ENCODE peak calls at places on chromosomes 1 and 21, in nine cellular contexts. Q is upper lobe of right lung; W is tibial nerve; B is uterus; R is CD4-positive, alpha-beta memory T cell; M is CD8-positive, alpha-beta T cell; N is endothelial cell of umbilical vein; E is adrenal gland; C is IMR-90. H is an unnamed sample. For H3K4me1 and H3K27me3, the result is how much of the 10 kb centered on the place peaks cover.

GRCh38 chr1:33010946-33011731 is 25.5 kb downstream of the AK2 start:
- DNase-seq in E (peak), W (peak), R (no peak), M (no peak), Q (no peak), N (peak), B (peak), C (peak), H (no peak)

GRCh38 chr1:225926551-225927113 is 2.6 kb upstream of the PYCR2 start:
- DNase-seq in C (peak), Q (no peak), R (no peak), M (no peak), N (no peak), E (no peak), W (no peak), B (no peak), H (no peak)

GRCh38 chr21:39314155-39315027 is 959 bp upstream of the BRWD1 start:
- DNase-seq in E (peak), W (peak), B (peak), M (peak), Q (no peak), N (peak), R (peak), C (peak), H (no peak)

GRCh38 chr1:63723618-63724017 is 50.2 kb upstream of the ROR1 start:
- DNase-seq in B (no peak), N (no peak), E (no peak), Q (no peak), R (no peak), C (no peak), M (no peak), W (no peak), H (no peak)

GRCh38 chr21:45126085-45126687 is 51.8 kb downstream of the ADARB1 start:
- DNase-seq in Q (no peak), B (no peak), C (no peak), W (no peak), R (no peak), N (no peak), M (no peak), E (peak), H (no peak)

GRCh38 chr1:1306070-1306660 is 1.6 kb downstream of the ACAP3 start:
- DNase-seq in N (no peak), E (no peak), B (no peak), Q (no peak), R (no peak), M (no peak), C (peak), W (no peak), H (no peak)

GRCh38 chr1:51453010-51453409 is 66.1 kb downstream of the EPS15 start:
- DNase-seq in W (no peak), N (no peak), E (no peak), C (no peak), B (no peak), M (no peak), Q (no peak), R (no peak), H (no peak)

GRCh38 chr1:44489481-44489880 is 84.4 kb downstream of the RNF220 start:
- DNase-seq in E (no peak), M (no peak), N (no peak), C (peak), W (no peak), R (no peak), Q (no peak), B (no peak), H (no peak)

GRCh38 chr1:239434181-239434580 is 47.8 kb downstream of the CHRM3 start:
- DNase-seq in C (no peak), W (no peak), N (no peak), M (no peak), R (no peak), E (no peak), B (no peak), Q (no peak), H (no peak)

GRCh38 chr21:21722736-21723135 is 724.5 kb downstream of the NCAM2 start:
- DNase-seq in M (no peak), B (no peak), C (peak), R (no peak), E (no peak), W (no peak), N (no peak), Q (no peak), H (no peak)

GRCh38 chr1:209860293-209860881 is 32.6 kb downstream of the UTP25 start:
- DNase-seq in W (peak), Q (peak), R (peak), C (peak), B (peak), N (peak), M (peak), E (peak), H (peak)

GRCh38 chr1:226974544-226975258 is 34.6 kb downstream of the COQ8A start:
- DNase-seq in C (no peak), E (peak), N (no peak), B (peak), M (no peak), Q (no peak), R (no peak), W (no peak), H (no peak)

GRCh38 chr1:245306628-245307410 is 152.0 kb downstream of the KIF26B start:
- DNase-seq in E (no peak), Q (no peak), B (no peak), N (no peak), M (no peak), C (no peak), W (no peak), R (no peak), H (no peak)

GRCh38 chr1:225474986-225475820 is 47.4 kb upstream of the LBR start:
- DNase-seq in Q (peak), R (peak), B (peak), W (peak), C (peak), N (peak), M (peak), E (peak), H (peak)

GRCh38 chr1:65584399-65584798 is 163.9 kb downstream of the LEPR start:
- DNase-seq in E (no peak), W (no peak), C (no peak), B (no peak), M (no peak), N (no peak), Q (no peak), R (no peak), H (no peak)

GRCh38 chr1:152537496-152537895 is 23.2 kb downstream of the CRCT1 start:
- DNase-seq in C (no peak), M (no peak), W (no peak), B (no peak), E (no peak), R (no peak), N (no peak), Q (no peak), H (no peak)

GRCh38 chr1:94070746-94071318 is 50.1 kb downstream of the ABCA4 start:
- DNase-seq in C (no peak), R (no peak), N (peak), B (peak), M (no peak), W (no peak), E (no peak), Q (no peak), H (no peak)

GRCh38 chr1:94071391-94071790 is 49.6 kb downstream of the ABCA4 start:
- DNase-seq in M (no peak), N (no peak), E (no peak), Q (no peak), R (no peak), B (no peak), C (no peak), W (no peak), H (no peak)

GRCh38 chr1:94068096-94068830 is 52.7 kb downstream of the ABCA4 start:
- DNase-seq in M (no peak), Q (no peak), N (peak), W (no peak), C (peak), R (no peak), E (peak), B (no peak), H (no peak)

GRCh38 chr1:94068831-94069648 is 51.9 kb downstream of the ABCA4 start:
- DNase-seq in B (no peak), Q (peak), N (peak), E (peak), W (no peak), C (peak), M (no peak), R (no peak), H (no peak)

DNA sequence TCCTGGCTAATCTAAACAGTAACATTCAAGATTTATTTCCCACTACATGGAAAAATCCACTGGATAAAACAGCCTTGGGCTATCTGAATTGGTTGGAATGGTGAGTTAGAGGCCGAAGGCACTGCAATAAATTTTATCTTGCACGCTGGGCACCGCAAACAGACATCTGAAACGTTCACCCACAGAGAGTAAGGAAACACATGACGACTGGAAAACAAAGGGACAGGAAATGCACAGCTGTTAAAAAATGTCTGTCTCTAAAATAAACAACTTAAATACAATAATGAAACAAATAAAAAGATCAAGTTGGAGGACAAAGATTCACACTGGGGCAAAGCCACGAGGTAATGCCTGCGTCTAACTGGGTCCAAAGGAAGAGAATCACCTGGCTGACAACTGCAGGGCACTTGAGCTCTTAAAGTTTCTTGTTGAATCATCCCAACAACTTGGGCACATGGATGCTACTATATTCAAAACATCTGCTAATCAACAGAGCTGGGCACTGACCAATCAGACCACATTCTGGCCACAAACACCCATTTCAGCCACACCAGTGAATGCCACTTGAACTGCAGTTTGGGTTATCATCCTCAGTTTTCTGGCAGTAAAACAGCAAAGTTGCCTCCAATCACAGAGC is 51.2 kb downstream of the ABCA4 start:
- DNase-seq in R (no peak), N (peak), W (no peak), C (peak), Q (no peak), M (no peak), E (peak), B (no peak), H (no peak)
- H3K27ac ChIP-seq in R (no peak), N (peak), W (no peak), C (peak), Q (peak), M (no peak), E (peak), B (peak), H (no peak)

GRCh38 chr21:33266784-33267135 is 593 bp downstream of the IL10RB start:
- DNase-seq in R (no peak), C (no peak), B (no peak), W (no peak), M (peak), N (no peak), E (no peak), Q (peak), H (no peak)
- H3K4me1 ChIP-seq in R (half or more), C (under half), B (under half), W (under half), M (under half), N (under half), E (under half), Q (under half), H (under half)

GRCh38 chr1:18198240-18198639 is 90.6 kb downstream of the IGSF21 start:
- DNase-seq in R (no peak), E (no peak), C (no peak), N (no peak), M (no peak), Q (no peak), W (no peak), B (peak), H (no peak)
- H3K27me3 ChIP-seq in R (under half), E (under half), C (under half), N (under half), M (under half), Q (half or more), W (under half), B (under half), H (under half)

GRCh38 chr1:109532365-109533136 is 7.1 kb upstream of the GPR61 start:
- DNase-seq in E (peak), B (peak), Q (peak), W (peak), N (peak), M (peak), R (peak), C (peak), H (peak)

GRCh38 chr1:109531205-109531779 is 8.4 kb upstream of the GPR61 start:
- DNase-seq in C (no peak), Q (no peak), B (no peak), N (no peak), W (no peak), E (no peak), R (no peak), M (no peak), H (no peak)

GRCh38 chr1:109529895-109530456 is 9.7 kb upstream of the GPR61 start:
- DNase-seq in M (no peak), W (no peak), Q (no peak), C (no peak), B (no peak), R (no peak), N (no peak), E (no peak), H (no peak)

GRCh38 chr1:109531826-109532364 is 7.8 kb upstream of the GPR61 start:
- DNase-seq in Q (no peak), R (no peak), B (no peak), M (no peak), W (no peak), E (peak), C (no peak), N (no peak), H (no peak)

GRCh38 chr1:109530457-109531204 is 9.0 kb upstream of the GPR61 start:
- DNase-seq in E (peak), M (no peak), W (no peak), B (no peak), Q (no peak), R (no peak), C (no peak), N (no peak), H (no peak)
- H3K27ac ChIP-seq in E (peak), M (no peak), W (no peak), B (no peak), Q (peak), R (no peak), C (no peak), N (no peak), H (no peak)

DNA sequence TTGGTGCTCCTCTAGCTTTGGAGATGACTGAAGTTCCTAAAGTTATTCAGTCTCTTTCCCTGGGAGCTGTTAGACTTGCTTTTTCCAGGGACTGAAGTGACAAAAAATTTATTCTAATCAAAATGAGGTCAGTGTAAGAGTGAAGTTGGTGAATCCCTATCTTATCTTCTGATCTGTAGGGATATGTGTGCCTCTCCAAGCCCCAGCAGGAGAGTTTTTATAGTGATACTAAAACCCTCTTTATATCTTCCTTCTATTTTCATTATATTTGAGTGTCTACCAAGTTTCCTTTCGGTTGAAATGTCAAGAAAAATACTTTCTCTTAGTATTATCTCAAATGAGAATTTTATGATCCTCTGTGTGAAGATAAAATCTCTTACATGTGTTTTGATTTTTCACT is 18.9 kb downstream of the C1orf21 start:
- DNase-seq in E (no peak), C (no peak), Q (no peak), W (no peak), N (no peak), R (no peak), M (no peak), B (no peak), H (no peak)
- H3K4me1 ChIP-seq in E (under half), C (under half), Q (under half), W (under half), N (under half), R (under half), M (under half), B (under half), H (under half)

GRCh38 chr1:10717296-10718082 is 79.0 kb downstream of the CASZ1 start:
- DNase-seq in W (no peak), M (no peak), C (no peak), N (no peak), B (no peak), E (no peak), R (no peak), Q (no peak), H (no peak)

GRCh38 chr1:10714337-10715114 is 81.9 kb downstream of the CASZ1 start:
- DNase-seq in N (no peak), M (no peak), W (no peak), R (no peak), Q (peak), C (no peak), B (no peak), E (no peak), H (no peak)

GRCh38 chr1:10716840-10717239 is 79.6 kb downstream of the CASZ1 start:
- DNase-seq in B (no peak), R (no peak), Q (no peak), N (no peak), W (no peak), M (no peak), E (no peak), C (no peak), H (no peak)

GRCh38 chr1:10718083-10718415 is 78.4 kb downstream of the CASZ1 start:
- DNase-seq in R (no peak), B (no peak), C (no peak), M (no peak), Q (no peak), N (no peak), W (no peak), E (no peak), H (no peak)

DNA sequence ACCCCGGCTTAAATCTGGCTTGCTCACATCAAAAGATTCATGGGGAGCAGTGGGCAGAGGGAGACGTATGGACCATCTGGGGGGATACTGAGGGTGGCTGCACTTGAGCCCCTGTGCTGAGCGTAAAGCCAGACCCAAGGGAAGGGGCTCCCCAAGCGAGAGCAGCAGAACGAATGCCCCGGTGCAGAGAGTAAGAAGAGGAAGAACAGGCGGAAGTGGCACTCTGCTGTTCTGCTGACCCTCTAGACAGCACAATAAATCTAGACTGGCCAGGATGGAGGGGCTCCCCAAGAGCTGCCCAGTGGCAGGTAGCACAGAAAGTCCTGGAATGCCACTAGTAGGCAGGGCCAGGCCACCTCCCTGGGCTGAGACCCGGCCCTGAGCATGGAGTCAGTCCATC is 80.0 kb downstream of the CASZ1 start:
- DNase-seq in N (no peak), W (no peak), B (no peak), C (no peak), R (no peak), E (no peak), Q (no peak), M (no peak), H (no peak)
- H3K27me3 ChIP-seq in N (under half), W (half or more), B (under half), C (half or more), R (under half), E (under half), Q (under half), M (under half), H (under half)

GRCh38 chr1:212433577-212434462 is 1.1 kb downstream of the NENF start:
- DNase-seq in W (no peak), R (no peak), M (no peak), C (no peak), N (no peak), B (no peak), E (no peak), Q (no peak), H (no peak)
- H3K27ac ChIP-seq in W (peak), R (peak), M (peak), C (no peak), N (no peak), B (peak), E (peak), Q (peak), H (peak)